ENCODE peak calls at places on chromosomes 16 and 17, in four cellular contexts. R is NCI-H1436; G is naive thymus-derived CD8-positive, alpha-beta T cell; M is NCI-H460. A is an unnamed sample.
A peak's percentile ranks its signal among the peaks of the same experiment; 100 is the strongest.

GRCh38 chr16:29994613-29995329 is 646 bp downstream of the HIRIP3 start:
- DNase-seq in M (no peak), R (no peak), G (no peak), A (peak; percentile 32)

GRCh38 chr17:1573932-1574696 is 11.5 kb upstream of the PITPNA start:
- DNase-seq in R (peak; percentile 78), G (peak; percentile 10), M (peak; percentile 75), A (peak; percentile 88)

GRCh38 chr16:5557448-5557847 is 459.9 kb upstream of the EEF2KMT start:
- DNase-seq in G (no peak), R (no peak), M (no peak), A (no peak)

GRCh38 chr17:40530531-40530987 is 29.1 kb upstream of the TNS4 start:
- DNase-seq in R (no peak), G (no peak), M (no peak), A (no peak)

GRCh38 chr16:11539635-11540034 is 47.1 kb downstream of the LITAF start:
- DNase-seq in G (no peak), R (no peak), M (no peak), A (no peak)

GRCh38 chr17:43873091-43873490 is 26.1 kb downstream of the CD300LG start:
- DNase-seq in M (no peak), R (no peak), G (no peak), A (no peak)

GRCh38 chr17:48795444-48796162 is 21.4 kb downstream of the TTLL6 start:
- DNase-seq in M (no peak), G (no peak), R (no peak), A (no peak)

GRCh38 chr17:67200727-67201301 is 44.2 kb downstream of the HELZ start:
- DNase-seq in G (no peak), R (no peak), M (peak; percentile 12), A (no peak)

GRCh38 chr17:83087788-83088360 is 8.5 kb downstream of the METRNL start:
- DNase-seq in M (no peak), G (no peak), R (no peak), A (no peak)

GRCh38 chr16:31696968-31697743 is 169.5 kb downstream of the AHSP start:
- DNase-seq in G (no peak), M (peak; percentile 38), R (peak; percentile 37), A (peak; percentile 51)

GRCh38 chr17:51322390-51323029 is 62.2 kb downstream of the UTP18 start:
- DNase-seq in G (no peak), M (peak; percentile 12), R (no peak), A (peak; percentile 30)

GRCh38 chr16:22190169-22191088 is 15.6 kb upstream of the EEF2K start:
- DNase-seq in M (peak; percentile 100), R (peak; percentile 99), G (peak; percentile 100), A (peak; percentile 99)

GRCh38 chr17:3867606-3868005 is 21.6 kb upstream of the NCBP3 start:
- DNase-seq in G (no peak), M (no peak), R (no peak), A (no peak)

GRCh38 chr16:84423416-84423837 is 55.1 kb downstream of the ATP2C2 start:
- DNase-seq in M (peak; percentile 22), G (no peak), R (no peak), A (peak; percentile 39)

GRCh38 chr16:49923411-49923810 is 67.5 kb upstream of the ZNF423 start:
- DNase-seq in M (no peak), G (no peak), R (no peak), A (no peak)

GRCh38 chr16:70267516-70267915 is 15.8 kb upstream of the EXOSC6 start:
- DNase-seq in R (peak; percentile 26), G (no peak), M (peak; percentile 35), A (peak; percentile 71)

GRCh38 chr17:44672479-44673093 is 16.3 kb downstream of the MEIOC start:
- DNase-seq in G (no peak), R (no peak), M (peak; percentile 33), A (peak; percentile 28)

GRCh38 chr17:57999496-58000017 is 7.5 kb downstream of the SRSF1 start:
- DNase-seq in M (peak; percentile 77), G (no peak), R (peak; percentile 78), A (peak; percentile 77)

GRCh38 chr17:45361451-45361850 is 44.6 kb upstream of the MAP3K14 start:
- DNase-seq in R (no peak), M (no peak), G (no peak), A (no peak)

GRCh38 chr16:19785512-19786130 is 67.5 kb downstream of the IQCK start:
- DNase-seq in R (no peak), M (no peak), G (no peak), A (no peak)

GRCh38 chr17:43018932-43019331 is 3.3 kb downstream of the VAT1 start:
- DNase-seq in M (no peak), R (no peak), G (no peak), A (no peak)

GRCh38 chr16:55340445-55340844 is 16.4 kb downstream of the IRX6 start:
- DNase-seq in G (no peak), R (no peak), M (no peak), A (no peak)

GRCh38 chr17:81923302-81924260 is 4.0 kb downstream of the MAFG start:
- DNase-seq in M (peak; percentile 69), G (no peak), R (no peak), A (peak; percentile 36)

GRCh38 chr17:49101054-49101534 is 31.5 kb upstream of the B4GALNT2 start:
- DNase-seq in G (no peak), R (no peak), M (no peak), A (no peak)

GRCh38 chr16:50265260-50265659 is 1.1 kb upstream of the ADCY7 start:
- DNase-seq in G (no peak), M (peak; percentile 39), R (no peak), A (no peak)

GRCh38 chr17:71580220-71580619 is 540.6 kb upstream of the SOX9 start:
- DNase-seq in R (no peak), G (no peak), M (no peak), A (no peak)

GRCh38 chr16:27746076-27746855 is 196.3 kb downstream of the KATNIP start:
- DNase-seq in G (no peak), R (no peak), M (no peak), A (no peak)

GRCh38 chr17:81443269-81443668 is 48.0 kb downstream of the BAHCC1 start:
- DNase-seq in G (no peak), R (no peak), M (no peak), A (no peak)

GRCh38 chr17:3894927-3895343 is 2.1 kb upstream of the CAMKK1 start:
- DNase-seq in R (no peak), G (no peak), M (no peak), A (peak; percentile 68)

GRCh38 chr16:11198817-11199216 is 57.2 kb downstream of the SOCS1 start:
- DNase-seq in G (no peak), R (no peak), M (peak; percentile 7), A (no peak)

GRCh38 chr17:28783161-28783560 is 39.4 kb downstream of the TRAF4 start:
- DNase-seq in M (no peak), G (no peak), R (no peak), A (no peak)

GRCh38 chr16:77674888-77675287 is 47.4 kb upstream of the NUDT7 start:
- DNase-seq in R (no peak), M (no peak), G (no peak), A (no peak)

GRCh38 chr16:30032083-30032819 is 1.2 kb upstream of the TLCD3B start:
- DNase-seq in R (peak; percentile 75), G (peak; percentile 41), M (peak; percentile 65), A (peak; percentile 45)

GRCh38 chr16:67733734-67734470 is 14.8 kb upstream of the GFOD2 start:
- DNase-seq in R (no peak), G (no peak), M (no peak), A (no peak)

GRCh38 chr16:84605339-84605848 is 12.5 kb downstream of the COTL1 start:
- DNase-seq in M (no peak), R (no peak), G (no peak), A (no peak)

A was measured in dermis microvascular lymphatic vessel endothelial cell.